ENCODE peak calls at places on chromosomes 11 and 22, in six cellular contexts. R, P, M, A, K and F are unnamed samples.

GRCh38 chr22:28883917-28884753 is 763 bp downstream of the ZNRF3 start:
- DNase-seq in R (no peak), P (peak; percentile 90), M (peak; percentile 13), A (no peak), K (peak; percentile 44), F (no peak)

GRCh38 chr11:95299078-95299611 is 68.1 kb upstream of the SESN3 start:
- DNase-seq in R (no peak), P (no peak), M (no peak), A (no peak), K (no peak), F (no peak)

GRCh38 chr11:76579047-76579751 is 91.3 kb downstream of the LRRC32 start:
- DNase-seq in R (no peak), P (no peak), M (peak; percentile 81), A (no peak), K (no peak), F (no peak)

GRCh38 chr11:75500742-75501141 is 25.0 kb downstream of the GDPD5 start:
- DNase-seq in R (no peak), P (no peak), M (no peak), A (no peak), K (no peak), F (no peak)

GRCh38 chr11:20388096-20389055 is 860 bp downstream of the PRMT3 start:
- DNase-seq in R (no peak), P (no peak), M (peak; percentile 14), A (no peak), K (no peak), F (no peak)

GRCh38 chr11:107116358-107116757 is 98.1 kb upstream of the GUCY1A2 start:
- DNase-seq in R (no peak), P (no peak), M (no peak), A (no peak), K (no peak), F (no peak)

GRCh38 chr11:64826578-64827450 is 16.5 kb upstream of the MEN1 start:
- DNase-seq in R (no peak), P (no peak), M (no peak), A (no peak), K (no peak), F (no peak)

GRCh38 chr11:70796601-70797000 is 398.3 kb downstream of the CTTN start:
- DNase-seq in R (no peak), P (no peak), M (no peak), A (no peak), K (no peak), F (no peak)

GRCh38 chr22:30253205-30253852 is 6.8 kb upstream of the LIF start:
- DNase-seq in R (peak; percentile 52), P (no peak), M (peak; percentile 80), A (no peak), K (peak; percentile 83), F (no peak)

GRCh38 chr11:17272823-17273222 is 3.7 kb upstream of the NUCB2 start:
- DNase-seq in R (no peak), P (no peak), M (no peak), A (no peak), K (no peak), F (no peak)

GRCh38 chr11:47599821-47600377 is 5.7 kb upstream of the C1QTNF4 start:
- DNase-seq in R (no peak), P (no peak), M (no peak), A (no peak), K (no peak), F (no peak)

GRCh38 chr11:118883368-118884071 is at the start of gene CXCR5:
- DNase-seq in R (no peak), P (peak; percentile 90), M (no peak), A (no peak), K (peak; percentile 35), F (no peak)

GRCh38 chr11:45382133-45382878 is 96.2 kb upstream of the SYT13 start:
- DNase-seq in R (no peak), P (no peak), M (no peak), A (no peak), K (no peak), F (no peak)

GRCh38 chr11:45384016-45384415 is 97.9 kb upstream of the SYT13 start:
- DNase-seq in R (no peak), P (no peak), M (no peak), A (no peak), K (no peak), F (no peak)

GRCh38 chr11:45385423-45385822 is 99.3 kb upstream of the SYT13 start:
- DNase-seq in R (no peak), P (peak; percentile 53), M (no peak), A (no peak), K (no peak), F (no peak)

GRCh38 chr11:45384711-45385241 is 98.6 kb upstream of the SYT13 start:
- DNase-seq in R (no peak), P (peak; percentile 47), M (no peak), A (no peak), K (no peak), F (no peak)

DNA sequence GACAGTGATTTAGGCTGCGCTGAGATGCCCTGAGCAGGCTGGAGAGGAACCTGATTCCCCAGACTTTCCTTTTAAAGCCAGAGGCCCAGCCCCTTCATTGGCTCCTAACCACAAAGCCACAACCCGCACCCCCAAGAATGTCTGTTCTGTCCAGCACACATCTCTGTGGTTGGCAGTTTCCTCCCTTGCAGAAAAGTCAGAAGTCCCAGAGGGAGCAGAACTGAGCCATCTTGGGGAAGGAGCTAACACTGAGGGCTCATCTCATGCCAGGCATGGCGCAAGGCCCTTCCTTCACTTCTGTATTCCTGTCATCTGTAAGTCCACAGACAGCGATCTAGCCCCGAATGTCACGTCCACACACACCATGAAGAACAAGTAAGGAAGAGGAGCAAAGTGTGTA is 97.1 kb upstream of the SYT13 start:
- DNase-seq in R (no peak), P (peak; percentile 32), M (no peak), A (no peak), K (no peak), F (no peak)
- TF ChIP-seq CTCF in R (no peak), P (no peak), M (no peak), A (no peak), K (no peak), F (no peak)

GRCh38 chr11:99884750-99885149 is 802.3 kb upstream of the ARHGAP42 start:
- DNase-seq in R (no peak), P (no peak), M (no peak), A (no peak), K (no peak), F (no peak)
- TF ChIP-seq CTCF in R (no peak), P (no peak), M (no peak), A (no peak), K (no peak), F (no peak)

DNA sequence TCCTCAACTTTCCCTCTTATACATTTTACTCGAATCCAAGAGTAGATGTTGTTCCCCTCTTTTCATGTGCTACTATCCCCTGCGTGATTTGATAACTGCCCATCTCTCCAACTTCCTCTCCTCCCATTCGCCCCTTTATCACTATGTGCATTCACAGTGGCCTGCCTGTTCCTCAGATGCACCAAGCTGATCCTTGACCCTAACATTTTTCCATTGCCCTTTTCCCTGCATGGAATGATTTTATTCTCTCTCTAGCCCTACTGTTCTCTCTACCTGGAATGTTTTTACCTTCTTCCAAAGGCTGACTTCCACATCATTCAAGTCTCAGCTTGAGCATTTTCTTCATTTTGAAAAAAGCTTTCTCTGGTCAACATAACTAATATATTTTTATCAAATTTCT is 15.8 kb upstream of the BBOX1 start:
- DNase-seq in R (no peak), P (no peak), M (no peak), A (no peak), K (no peak), F (no peak)
- TF ChIP-seq CTCF in R (no peak), P (no peak), M (no peak), A (no peak), K (no peak), F (no peak)

DNA sequence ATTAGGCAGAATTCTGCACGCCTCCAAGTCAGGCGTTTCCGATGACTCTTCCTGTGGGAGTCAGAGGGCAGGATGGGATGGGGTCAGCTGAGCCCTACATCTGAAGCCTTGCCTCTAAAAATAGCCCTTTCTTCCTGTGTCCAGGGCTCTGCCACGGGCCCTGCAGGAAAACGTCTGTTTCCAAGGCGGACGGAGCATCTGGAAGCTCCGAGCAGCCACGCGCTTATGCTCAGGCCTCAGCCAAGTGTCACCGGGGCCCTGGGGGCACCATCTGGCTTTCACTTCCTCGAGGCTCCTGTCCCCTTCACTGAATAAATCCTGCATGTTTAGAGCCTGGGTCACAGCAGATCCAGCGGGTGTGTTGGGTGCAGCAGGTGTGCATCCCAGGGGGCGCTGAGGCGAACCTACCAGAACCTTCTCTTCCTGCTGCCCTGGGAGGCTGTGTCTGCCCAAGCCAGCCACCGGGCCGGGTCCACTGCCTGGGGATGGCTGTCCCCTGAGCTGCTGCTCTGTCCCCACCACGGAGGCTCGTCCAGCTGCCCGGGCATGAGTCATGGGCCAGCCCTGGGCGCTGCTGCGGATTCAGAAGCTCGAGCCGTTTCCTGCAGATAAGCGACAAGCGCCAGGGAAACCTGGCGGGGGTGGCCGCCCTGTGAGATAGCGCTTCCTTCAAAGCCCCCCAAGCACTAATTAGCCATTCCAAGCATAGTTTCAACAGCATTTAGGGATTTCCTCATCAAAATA is 32.0 kb upstream of the LINC01488 start:
- DNase-seq in R (no peak), P (peak; percentile 88), M (peak; percentile 85), A (peak; percentile 52), K (peak; percentile 47), F (no peak)
- TF ChIP-seq CTCF in R (no peak), P (no peak), M (no peak), A (peak; percentile 29), K (no peak), F (no peak)

DNA sequence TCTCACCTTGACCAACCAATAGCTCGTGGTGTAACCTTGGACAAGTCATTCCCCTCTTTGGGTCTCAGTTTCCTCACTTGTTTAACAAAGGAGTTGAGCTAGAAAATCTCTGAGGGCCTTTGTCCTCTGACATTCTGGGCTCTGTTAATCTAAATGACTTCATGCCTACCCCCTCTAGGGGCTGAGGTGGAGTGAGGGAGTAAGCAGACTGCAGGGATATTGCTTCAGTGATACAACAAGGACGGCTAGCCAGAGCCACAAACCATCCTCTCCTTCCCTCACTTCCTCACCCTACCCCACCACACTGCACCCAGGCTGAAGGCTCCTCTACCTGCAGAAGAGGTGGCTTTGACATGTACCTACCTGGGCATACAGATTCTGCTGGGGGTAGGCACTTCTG is 34.8 kb downstream of the RELT start:
- DNase-seq in R (no peak), P (no peak), M (no peak), A (no peak), K (no peak), F (no peak)
- TF ChIP-seq CTCF in R (no peak), P (no peak), M (no peak), A (no peak), K (no peak), F (no peak)

DNA sequence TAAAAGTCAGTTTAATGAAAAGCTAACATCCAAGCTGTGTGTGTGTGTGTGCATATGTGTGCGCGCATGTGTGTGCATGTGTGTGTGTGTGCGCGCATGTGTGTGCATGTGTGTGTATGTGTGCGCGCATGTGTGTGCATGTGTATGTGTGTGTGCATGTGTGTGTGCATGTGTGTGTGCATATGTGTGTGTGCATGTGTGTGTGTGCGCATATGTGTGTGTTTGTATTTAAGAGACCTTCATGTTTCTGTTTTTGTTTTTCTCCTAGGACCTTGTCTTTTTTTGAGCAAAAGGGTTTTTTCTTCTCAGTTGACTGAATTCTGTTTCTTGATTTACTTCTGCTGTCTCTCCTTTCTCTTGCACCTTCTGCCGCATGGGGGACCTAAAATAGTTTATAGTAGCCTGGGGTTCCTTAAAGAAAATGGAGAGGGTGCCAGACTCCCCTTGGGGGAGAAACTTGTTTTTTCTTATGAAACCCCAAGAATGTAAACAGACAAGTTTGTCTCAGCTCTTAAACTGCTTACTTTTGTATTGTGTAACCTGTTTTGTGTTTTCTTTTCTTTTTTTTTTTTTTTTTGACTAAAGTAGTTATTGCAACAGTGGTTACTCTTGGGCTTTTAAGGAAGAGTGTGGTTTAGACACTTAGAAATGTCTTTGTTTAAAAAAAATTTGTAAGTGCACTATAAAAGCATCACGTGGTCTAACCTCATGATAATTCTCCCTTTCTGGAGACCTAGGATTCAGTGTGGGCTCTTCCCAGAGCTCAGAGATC is 53.0 kb downstream of the OSBPL5 start:
- DNase-seq in R (no peak), P (no peak), M (no peak), A (no peak), K (peak; percentile 38), F (peak; percentile 32)
- TF ChIP-seq CTCF in R (no peak), P (no peak), M (no peak), A (no peak), K (no peak), F (no peak)